ENCODE peak calls at places on chromosome X, in ten cellular contexts. F is left colon; Z is G401; T is stimulated activated CD4-positive, alpha-beta T cell treated with anti-CD3 and anti-CD28 coated beads, Interleukin-4, amount 100 ng/mL, for 48 hours; V is NCI-H1048; L is AG09319; I is ELR; G is MCF 10A; R is M059J; B is non-pigmented ciliary epithelial cell. Q is an unnamed sample.

GRCh38 chrX:40172169-40172979 is 74.6 kb upstream of the BCOR start:
- DNase-seq in F (peak; percentile 75), Z (peak; percentile 53), T (no peak), V (no peak), L (no peak), I (peak; percentile 69), G (peak; percentile 44), R (peak; percentile 68), B (no peak), Q (peak; percentile 50)

GRCh38 chrX:85109235-85109634 is 105.6 kb downstream of the APOOL start:
- DNase-seq in F (peak; percentile 11), Z (no peak), T (no peak), V (no peak), L (no peak), I (peak; percentile 10), G (no peak), R (peak; percentile 20), B (no peak), Q (no peak)

GRCh38 chrX:39809326-39809725 is 288.4 kb downstream of the BCOR start:
- DNase-seq in F (no peak), Z (no peak), T (no peak), V (no peak), L (no peak), I (peak; percentile 93), G (peak; percentile 51), R (peak; percentile 91), B (peak; percentile 38), Q (no peak)

GRCh38 chrX:148538582-148538981 is 38.2 kb downstream of the AFF2 start:
- DNase-seq in F (no peak), Z (no peak), T (no peak), V (no peak), L (no peak), I (no peak), G (no peak), R (no peak), B (no peak), Q (no peak)

GRCh38 chrX:141467442-141467841 is 117.1 kb downstream of the SPANXA1 start:
- DNase-seq in F (no peak), Z (no peak), T (no peak), V (no peak), L (no peak), I (peak; percentile 17), G (peak; percentile 9), R (peak; percentile 37), B (no peak), Q (no peak)

GRCh38 chrX:153538424-153538823 is 21.0 kb downstream of the ATP2B3 start:
- DNase-seq in F (no peak), Z (peak; percentile 35), T (no peak), V (no peak), L (no peak), I (no peak), G (no peak), R (peak; percentile 46), B (no peak), Q (no peak)

GRCh38 chrX:105471597-105471996 is 251.1 kb upstream of the TEX13A start:
- DNase-seq in F (no peak), Z (no peak), T (no peak), V (no peak), L (no peak), I (no peak), G (no peak), R (no peak), B (no peak), Q (no peak)

GRCh38 chrX:154441564-154441963 is 2.4 kb upstream of the FAM50A start:
- DNase-seq in F (no peak), Z (no peak), T (no peak), V (no peak), L (no peak), I (no peak), G (no peak), R (no peak), B (no peak), Q (no peak)

GRCh38 chrX:72306851-72307645 is 1.3 kb upstream of the CITED1 start:
- DNase-seq in F (peak; percentile 63), Z (peak; percentile 72), T (no peak), V (no peak), L (no peak), I (peak; percentile 76), G (peak; percentile 71), R (peak; percentile 86), B (no peak), Q (peak; percentile 35)

GRCh38 chrX:41332408-41332987 is 1.5 kb upstream of the DDX3X start:
- DNase-seq in F (peak; percentile 62), Z (peak; percentile 43), T (no peak), V (no peak), L (no peak), I (peak; percentile 48), G (no peak), R (peak; percentile 74), B (no peak), Q (peak; percentile 7)

GRCh38 chrX:74923942-74924448 is 1.3 kb downstream of the NEXMIF start:
- DNase-seq in F (peak; percentile 25), Z (peak; percentile 35), T (peak; percentile 0), V (no peak), L (no peak), I (no peak), G (no peak), R (no peak), B (no peak), Q (peak; percentile 4)

GRCh38 chrX:97199501-97199900 is 315.8 kb downstream of the RPA4 start:
- DNase-seq in F (no peak), Z (no peak), T (no peak), V (no peak), L (peak; percentile 2), I (no peak), G (no peak), R (no peak), B (peak; percentile 30), Q (no peak)

GRCh38 chrX:68824565-68825125 is 4.2 kb upstream of the EFNB1 start:
- DNase-seq in F (no peak), Z (no peak), T (no peak), V (no peak), L (no peak), I (no peak), G (no peak), R (no peak), B (no peak), Q (no peak)

GRCh38 chrX:108439961-108440696 is 491 bp downstream of the COL4A5 start:
- DNase-seq in F (no peak), Z (no peak), T (no peak), V (no peak), L (no peak), I (peak; percentile 60), G (peak; percentile 30), R (peak; percentile 17), B (no peak), Q (no peak)

GRCh38 chrX:149937881-149938426 is 337 bp downstream of the EOLA2 start:
- DNase-seq in F (no peak), Z (no peak), T (no peak), V (no peak), L (no peak), I (peak; percentile 15), G (no peak), R (no peak), B (no peak), Q (no peak)

GRCh38 chrX:19870206-19870605 is 17.2 kb downstream of the SH3KBP1 start:
- DNase-seq in F (no peak), Z (no peak), T (no peak), V (no peak), L (no peak), I (no peak), G (no peak), R (no peak), B (no peak), Q (no peak)

GRCh38 chrX:12701625-12702024 is 89.6 kb upstream of the PRPS2 start:
- DNase-seq in F (peak; percentile 48), Z (peak; percentile 34), T (peak; percentile 14), V (peak; percentile 48), L (peak; percentile 4), I (peak; percentile 63), G (peak; percentile 84), R (peak; percentile 73), B (peak; percentile 32), Q (peak; percentile 51)

GRCh38 chrX:110407910-110408545 is 49.4 kb downstream of the RTL9 start:
- DNase-seq in F (peak; percentile 16), Z (peak; percentile 57), T (peak; percentile 6), V (peak; percentile 6), L (no peak), I (peak; percentile 71), G (peak; percentile 85), R (peak; percentile 75), B (no peak), Q (peak; percentile 44)

GRCh38 chrX:149060921-149061320 is 444.2 kb downstream of the IDS start:
- DNase-seq in F (no peak), Z (no peak), T (no peak), V (no peak), L (peak; percentile 4), I (no peak), G (no peak), R (peak; percentile 10), B (no peak), Q (no peak)